ENCODE peak calls at places on chromosome 11, in five cellular contexts. A is IMR-90, X is H1, L is neuronal stem cell, Z is mesenchymal stem cell. D is an unnamed sample.
A peak's percentile ranks its signal among the peaks of the same experiment; 100 is the strongest.

GRCh38 chr11:62560566-62561103 is 13.1 kb downstream of the EEF1G start:
- DNase-seq in Z (peak; percentile 97), X (peak; percentile 89), A (peak; percentile 98), L (peak; percentile 82), D (peak; percentile 99)

GRCh38 chr11:128867277-128867676 is at the start of gene KCNJ1:
- DNase-seq in L (no peak), A (no peak), X (no peak), Z (no peak), D (no peak)

GRCh38 chr11:77188912-77189491 is 61.0 kb downstream of the MYO7A start:
- DNase-seq in A (no peak), X (no peak), Z (no peak), L (no peak), D (no peak)

GRCh38 chr11:72629266-72629665 is 45.0 kb downstream of the PDE2A start:
- DNase-seq in L (no peak), Z (peak; percentile 35), A (no peak), X (no peak), D (no peak)

GRCh38 chr11:135037828-135038227 is 625.8 kb upstream of the B3GAT1 start:
- DNase-seq in A (no peak), X (no peak), Z (no peak), L (no peak), D (no peak)

GRCh38 chr11:93490996-93491618 is 52.1 kb downstream of the SMCO4 start:
- DNase-seq in Z (no peak), A (no peak), L (no peak), X (no peak), D (peak; percentile 67)

GRCh38 chr11:10786451-10786850 is 22.3 kb downstream of the EIF4G2 start:
- DNase-seq in X (no peak), L (no peak), A (no peak), Z (no peak), D (no peak)

GRCh38 chr11:71364176-71364671 is 84.0 kb downstream of the DHCR7 start:
- DNase-seq in X (no peak), L (no peak), Z (no peak), A (no peak), D (no peak)

GRCh38 chr11:68302256-68303054 is 9.9 kb upstream of the LRP5 start:
- DNase-seq in L (no peak), X (no peak), Z (peak; percentile 68), A (peak; percentile 50), D (no peak)

GRCh38 chr11:12174145-12175143 is 64.1 kb downstream of the MICAL2 start:
- DNase-seq in Z (peak; percentile 47), L (no peak), X (no peak), A (peak; percentile 81), D (no peak)

GRCh38 chr11:57459112-57460016 is 964 bp upstream of the RTN4RL2 start:
- DNase-seq in A (peak; percentile 17), L (no peak), X (peak; percentile 75), Z (peak; percentile 24), D (peak; percentile 24)

GRCh38 chr11:28542556-28542955 is 434.4 kb downstream of the METTL15 start:
- DNase-seq in X (no peak), A (peak; percentile 51), Z (no peak), L (no peak), D (no peak)

GRCh38 chr11:16252373-16252772 is 104.0 kb downstream of the SOX6 start:
- DNase-seq in A (peak; percentile 23), L (no peak), X (no peak), Z (peak; percentile 27), D (peak; percentile 41)

GRCh38 chr11:7383406-7383805 is 101.9 kb upstream of the OLFML1 start:
- DNase-seq in X (no peak), A (no peak), L (no peak), Z (no peak), D (no peak)

GRCh38 chr11:44950625-44951472 is at the start of gene TP53I11:
- DNase-seq in Z (peak; percentile 81), L (peak; percentile 66), A (peak; percentile 60), X (no peak), D (no peak)

GRCh38 chr11:75445315-75445953 is 12.4 kb upstream of the KLHL35 start:
- DNase-seq in Z (peak; percentile 60), A (peak; percentile 41), L (peak; percentile 78), X (peak; percentile 95), D (peak; percentile 83)

GRCh38 chr11:1387961-1388762 is 1.6 kb upstream of the BRSK2 start:
- DNase-seq in Z (no peak), X (peak; percentile 63), A (no peak), L (no peak), D (peak; percentile 55)

GRCh38 chr11:5242933-5243844 is 6.5 kb downstream of the HBG1 start:
- DNase-seq in L (no peak), X (no peak), A (peak; percentile 53), Z (no peak), D (no peak)

DNA sequence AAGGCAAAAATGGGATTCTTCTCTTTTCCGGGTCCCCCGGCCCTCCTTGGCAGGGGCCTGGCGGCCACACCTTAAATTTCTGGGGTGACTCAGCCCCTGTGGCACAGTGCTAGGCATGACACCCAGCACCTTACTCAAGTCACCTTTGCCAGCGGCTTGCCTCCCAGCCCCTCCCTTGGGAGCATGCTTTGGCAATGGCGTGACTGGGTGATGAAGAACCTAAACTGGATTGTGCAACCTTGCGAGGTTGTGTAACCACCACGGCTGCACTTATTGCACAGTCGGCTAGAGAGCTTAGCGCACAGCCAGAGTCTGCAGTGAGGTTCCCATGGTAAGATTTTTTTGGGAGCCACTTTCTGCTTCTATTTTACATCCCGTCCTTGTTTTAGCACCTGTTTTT is 16.1 kb upstream of the LDLRAD3 start:
- DNase-seq in A (peak; percentile 38), X (no peak), Z (peak; percentile 32), L (no peak), D (no peak)
- H2BK15ac ChIP-seq in A (no peak overlapping the region), X (no peak overlapping the region), Z (no peak overlapping the region), L (peak overlapping the region; percentile 46), D (no peak overlapping the region)

DNA sequence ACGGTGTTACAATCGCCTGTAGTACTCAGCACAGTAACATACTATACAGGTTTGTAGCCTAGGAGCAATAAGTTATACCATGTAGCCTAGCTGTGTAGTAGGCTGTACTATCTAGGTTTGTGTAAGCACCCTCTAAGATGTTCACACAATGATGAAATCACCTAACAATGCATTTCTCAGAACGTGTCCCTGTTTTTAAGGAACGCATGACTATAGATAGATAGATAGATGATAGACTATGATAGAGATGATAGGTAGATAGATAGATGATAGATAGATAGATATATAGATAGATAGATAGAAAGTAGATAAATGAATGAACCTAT is 203.9 kb downstream of the FAM76B start:
- DNase-seq in X (no peak), A (no peak), L (no peak), Z (no peak), D (no peak)
- H3K27ac ChIP-seq in X (no peak overlapping the region), A (no peak overlapping the region), L (no peak overlapping the region), Z (no peak overlapping the region), D (no peak overlapping the region)

DNA sequence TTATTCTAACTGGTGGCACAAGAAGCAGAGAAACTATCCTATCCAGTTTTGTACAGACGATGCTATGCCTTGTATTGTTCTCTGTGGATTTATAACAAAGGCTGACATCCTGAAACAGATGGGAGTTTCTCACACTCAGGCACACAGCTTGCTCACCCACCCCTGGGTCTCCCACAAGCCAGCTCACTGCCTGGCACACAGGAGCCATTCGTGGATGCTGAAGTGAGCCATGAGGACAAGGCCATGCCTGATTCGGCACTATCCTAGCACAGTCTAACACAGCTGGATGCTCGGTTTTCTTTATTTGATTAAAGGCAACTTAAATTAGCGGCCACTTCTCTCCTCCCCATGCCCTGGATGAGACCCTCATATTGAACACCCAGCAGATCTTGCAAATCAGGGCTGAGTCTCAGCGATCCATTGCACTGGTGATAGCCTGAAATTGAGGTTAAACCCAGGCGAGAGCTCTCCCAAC is 25.7 kb upstream of the TMPRSS4 start:
- DNase-seq in L (no peak), A (no peak), Z (no peak), X (no peak), D (no peak)
- H2BK15ac ChIP-seq in L (no peak overlapping the region), A (no peak overlapping the region), Z (no peak overlapping the region), X (no peak overlapping the region), D (no peak overlapping the region)

GRCh38 chr11:102661040-102661439 is 35.9 kb upstream of the MMP20 start:
- DNase-seq in L (no peak), X (no peak), A (no peak), Z (no peak), D (no peak)

GRCh38 chr11:102653744-102654291 is 28.7 kb upstream of the MMP20 start:
- DNase-seq in Z (no peak), X (no peak), L (no peak), A (peak; percentile 6), D (no peak)

GRCh38 chr11:102654761-102655160 is 29.6 kb upstream of the MMP20 start:
- DNase-seq in Z (no peak), A (no peak), X (no peak), L (no peak), D (no peak)

GRCh38 chr11:102655547-102655946 is 30.4 kb upstream of the MMP20 start:
- DNase-seq in Z (no peak), L (no peak), A (no peak), X (no peak), D (no peak)

GRCh38 chr11:102656528-102656927 is 31.4 kb upstream of the MMP20 start:
- DNase-seq in A (no peak), X (no peak), L (no peak), Z (no peak), D (no peak)
- H3K27ac ChIP-seq in A (no peak overlapping the region), X (no peak overlapping the region), L (no peak overlapping the region), Z (no peak overlapping the region), D (no peak overlapping the region)

DNA sequence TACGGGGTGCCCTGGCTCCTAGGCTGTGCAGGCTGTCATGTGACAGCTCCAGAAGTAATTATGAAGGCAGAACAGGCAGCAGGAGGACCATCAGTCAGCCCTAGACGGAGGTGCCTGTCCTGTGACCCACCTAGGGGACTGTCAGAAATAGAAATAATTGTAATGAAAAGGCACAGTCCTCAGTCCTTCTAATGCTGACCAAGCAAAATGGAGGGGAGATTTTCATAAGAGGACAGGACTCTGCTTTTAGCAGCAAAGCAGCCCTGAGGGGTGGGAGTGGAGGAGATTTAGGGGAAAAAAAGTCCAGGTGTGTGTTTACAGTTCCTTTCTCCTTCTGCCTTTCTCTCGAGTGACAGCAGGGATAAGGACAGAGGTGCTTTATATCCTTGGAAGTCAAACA is 108.3 kb upstream of the KIRREL3 start:
- DNase-seq in L (no peak), A (no peak), Z (no peak), X (no peak), D (no peak)
- H2BK15ac ChIP-seq in L (peak overlapping the region; percentile 33), A (no peak overlapping the region), Z (no peak overlapping the region), X (no peak overlapping the region), D (peak overlapping the region; percentile 59)

DNA sequence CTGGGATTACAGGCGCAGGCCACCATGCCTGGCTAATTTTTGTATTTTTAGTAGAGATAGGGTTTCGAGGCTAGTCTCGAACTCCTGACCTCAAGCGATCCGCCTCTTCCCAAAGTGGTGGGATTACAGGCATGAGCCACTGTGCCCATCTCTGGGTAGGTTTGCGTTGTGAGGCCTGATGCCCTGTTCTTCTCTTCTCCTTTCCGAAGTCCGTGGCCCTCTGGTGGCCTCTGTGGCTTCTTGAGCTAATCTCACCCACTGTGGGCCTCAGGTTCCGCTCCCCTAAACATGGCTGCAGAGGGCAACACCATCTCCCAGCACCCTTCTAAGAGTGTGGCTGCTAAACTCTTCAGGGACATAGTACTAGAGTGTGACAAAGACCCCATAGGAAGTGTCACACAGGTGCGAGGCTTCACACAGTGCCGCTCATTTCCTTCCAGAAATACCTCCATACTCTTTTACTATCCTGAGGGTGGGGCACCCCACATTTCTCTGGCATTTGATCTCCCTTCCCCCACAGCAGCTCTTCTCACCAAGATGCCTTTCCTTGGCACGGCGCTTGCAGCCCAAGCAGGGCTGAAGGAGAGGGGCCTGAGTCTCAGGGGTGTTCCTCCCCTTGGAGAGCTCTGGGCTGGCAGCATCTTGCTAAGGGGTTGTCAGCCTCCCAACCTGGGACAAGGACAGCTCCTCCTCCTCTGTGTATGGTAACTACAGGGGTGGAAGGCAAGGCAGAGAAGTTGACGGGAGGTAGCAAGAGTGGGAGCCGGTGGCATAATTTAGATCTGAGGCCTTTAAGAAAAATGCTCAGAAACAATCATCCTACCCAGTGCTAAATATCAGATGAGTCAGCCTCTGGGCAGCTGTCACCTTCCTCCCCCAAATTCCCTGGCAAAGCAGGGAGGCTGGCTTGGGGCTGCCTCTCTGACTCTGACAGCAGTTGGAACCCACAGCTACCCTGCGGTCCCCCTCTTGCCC is 6.1 kb downstream of the THY1 start:
- DNase-seq in Z (no peak), L (no peak), A (peak; percentile 59), X (no peak), D (peak; percentile 59)
- H3K27ac ChIP-seq in Z (no peak overlapping the region), L (no peak overlapping the region), A (peak overlapping the region; percentile 47), X (peak overlapping the region; percentile 23), D (peak overlapping the region; percentile 20)